ENCODE peak calls at places on chromosomes 3 and 15, in nine cellular contexts. W is A172, E is RKO, Q is mesothelial cell of epicardium, S is HT1080, X is NCI-H1092, M is LHCN-M2, H is MM.1S, F is 8988T. P is an unnamed sample.
A peak's percentile ranks its signal among the peaks of the same experiment; 100 is the strongest.

GRCh38 chr3:55406666-55407425 is 80.3 kb downstream of the WNT5A start:
- DNase-seq in W (no peak), M (peak; percentile 62), E (no peak), Q (no peak), X (no peak), F (no peak), H (no peak), S (peak; percentile 76), P (no peak)

GRCh38 chr3:8882171-8882593 is 81.1 kb downstream of the RAD18 start:
- DNase-seq in W (no peak), Q (no peak), X (no peak), S (no peak), F (no peak), M (no peak), H (no peak), E (no peak), P (no peak)

GRCh38 chr3:12758025-12758830 is 831 bp downstream of the TMEM40 start:
- DNase-seq in X (no peak), E (no peak), S (no peak), M (peak; percentile 43), W (peak; percentile 58), Q (no peak), F (no peak), H (peak; percentile 19), P (peak; percentile 27)

GRCh38 chr3:13234155-13234505 is 160.9 kb upstream of the IQSEC1 start:
- DNase-seq in M (no peak), F (no peak), W (no peak), E (no peak), X (no peak), S (no peak), H (no peak), Q (no peak), P (no peak)

GRCh38 chr3:197501496-197501878 is 54.3 kb downstream of the BDH1 start:
- DNase-seq in Q (no peak), H (no peak), M (peak; percentile 57), X (no peak), S (peak; percentile 88), E (peak; percentile 17), F (no peak), W (peak; percentile 42), P (no peak)

GRCh38 chr3:46477145-46477544 is 12.4 kb upstream of the LTF start:
- DNase-seq in Q (no peak), M (no peak), X (no peak), E (no peak), W (no peak), F (no peak), S (no peak), H (no peak), P (no peak)

GRCh38 chr3:197454014-197454413 is 101.8 kb downstream of the BDH1 start:
- DNase-seq in F (peak; percentile 52), W (no peak), M (peak; percentile 55), Q (no peak), E (no peak), X (no peak), S (peak; percentile 41), H (peak; percentile 37), P (no peak)

GRCh38 chr3:41200669-41201021 is 1.3 kb downstream of the CTNNB1 start:
- DNase-seq in M (peak; percentile 53), H (no peak), Q (no peak), F (no peak), W (peak; percentile 18), E (peak; percentile 43), S (peak; percentile 41), X (no peak), P (no peak)

GRCh38 chr3:133573629-133574194 is at the start of gene CDV3:
- DNase-seq in M (no peak), H (no peak), X (no peak), F (peak; percentile 36), W (no peak), S (no peak), E (no peak), Q (no peak), P (no peak)

GRCh38 chr15:31016446-31016915 is 25.1 kb upstream of the MTMR10 start:
- DNase-seq in X (no peak), H (no peak), E (no peak), M (peak; percentile 8), F (no peak), S (no peak), Q (no peak), W (peak; percentile 46), P (peak; percentile 46)

GRCh38 chr3:141686477-141687280 is 51.4 kb upstream of the RNF7 start:
- DNase-seq in Q (no peak), W (peak; percentile 65), X (peak; percentile 20), E (peak; percentile 94), H (no peak), F (no peak), M (peak; percentile 98), S (peak; percentile 84), P (peak; percentile 62)

GRCh38 chr3:73115806-73116205 is 54.3 kb downstream of the EBLN2 start:
- DNase-seq in H (no peak), M (no peak), E (no peak), F (no peak), S (no peak), Q (no peak), W (no peak), X (no peak), P (no peak)

GRCh38 chr3:183178833-183179549 is 16.5 kb upstream of the LAMP3 start:
- DNase-seq in F (peak; percentile 75), Q (no peak), H (no peak), W (peak; percentile 30), X (no peak), S (no peak), E (peak; percentile 53), M (peak; percentile 54), P (no peak)

GRCh38 chr15:58454950-58455401 is 23.2 kb downstream of the LIPC start:
- DNase-seq in F (no peak), E (no peak), M (no peak), S (no peak), Q (no peak), W (no peak), X (peak; percentile 6), H (no peak), P (no peak)

GRCh38 chr15:72098076-72098475 is 19.9 kb downstream of the MYO9A start:
- DNase-seq in F (no peak), S (no peak), M (no peak), H (no peak), Q (no peak), E (no peak), X (no peak), W (no peak), P (no peak)

GRCh38 chr3:169914321-169914720 is 2.9 kb downstream of the SAMD7 start:
- DNase-seq in E (peak; percentile 19), S (peak; percentile 62), F (no peak), X (no peak), W (peak; percentile 52), H (no peak), M (peak; percentile 39), Q (no peak), P (peak; percentile 9)

GRCh38 chr3:10511809-10512494 is 6.6 kb upstream of the ATP2B2 start:
- DNase-seq in F (no peak), Q (no peak), X (no peak), S (peak; percentile 66), E (peak; percentile 58), H (no peak), W (peak; percentile 92), M (peak; percentile 59), P (peak; percentile 22)

GRCh38 chr3:101999177-101999778 is 150.0 kb downstream of the NFKBIZ start:
- DNase-seq in Q (no peak), E (no peak), H (no peak), M (no peak), X (no peak), S (no peak), W (no peak), F (no peak), P (no peak)

GRCh38 chr15:101049856-101050646 is 130.9 kb downstream of the LRRK1 start:
- DNase-seq in F (no peak), M (no peak), H (no peak), X (no peak), W (no peak), Q (peak; percentile 2), E (no peak), S (no peak), P (no peak)

GRCh38 chr3:33980252-33980651 is 181.8 kb downstream of the PDCD6IP start:
- DNase-seq in M (peak; percentile 85), H (peak; percentile 8), S (peak; percentile 77), E (peak; percentile 71), X (no peak), Q (no peak), W (peak; percentile 87), F (peak; percentile 22), P (peak; percentile 19)

GRCh38 chr3:99175276-99175801 is 273.8 kb upstream of the DCBLD2 start:
- DNase-seq in E (no peak), H (no peak), S (no peak), W (no peak), Q (no peak), X (no peak), F (no peak), M (no peak), P (peak; percentile 83)